ENCODE peak calls at places on chromosomes 1 and 21, in four cellular contexts. J is A549, O is K562, G is H1. M is an unnamed sample.

GRCh38 chr21:41612674-41613250 is 104.8 kb upstream of the TMPRSS2 start:
- DNase-seq in J (peak; percentile 75), O (peak; percentile 76), G (peak; percentile 88), M (peak; percentile 15)

GRCh38 chr1:205534444-205534985 is 30.0 kb downstream of the CDK18 start:
- DNase-seq in J (no peak), O (no peak), G (no peak), M (no peak)

GRCh38 chr1:107358611-107359342 is 217.9 kb downstream of the NTNG1 start:
- DNase-seq in J (no peak), O (no peak), G (no peak), M (no peak)

GRCh38 chr1:162710349-162710748 is 78.1 kb downstream of the DDR2 start:
- DNase-seq in J (no peak), O (no peak), G (no peak), M (no peak)

GRCh38 chr1:57112148-57112547 is 146.3 kb upstream of the C8B start:
- DNase-seq in J (no peak), O (no peak), G (no peak), M (no peak)

GRCh38 chr1:110492573-110492972 is 26.4 kb downstream of the KCNA10 start:
- DNase-seq in J (no peak), O (no peak), G (no peak), M (no peak)

GRCh38 chr1:76191561-76191960 is 117.0 kb downstream of the ST6GALNAC3 start:
- DNase-seq in J (no peak), O (no peak), G (no peak), M (no peak)

GRCh38 chr1:244082969-244083368 is 31.9 kb downstream of the ZBTB18 start:
- DNase-seq in J (no peak), O (no peak), G (no peak), M (no peak)

GRCh38 chr1:70083519-70083918 is 121.9 kb downstream of the LRRC40 start:
- DNase-seq in J (no peak), O (no peak), G (no peak), M (no peak)

GRCh38 chr1:201583663-201584062 is 44.7 kb downstream of the NAV1 start:
- DNase-seq in J (no peak), O (no peak), G (no peak), M (no peak)

GRCh38 chr21:33039542-33039941 is 13.8 kb downstream of the OLIG2 start:
- DNase-seq in J (no peak), O (no peak), G (no peak), M (no peak)

GRCh38 chr1:2194319-2194897 is at the start of gene FAAP20:
- DNase-seq in J (peak; percentile 57), O (peak; percentile 90), G (no peak), M (peak; percentile 24)

GRCh38 chr1:229336345-229336744 is 6.5 kb downstream of the CCSAP start:
- DNase-seq in J (no peak), O (no peak), G (no peak), M (no peak)

GRCh38 chr1:14849038-14849437 is 250.6 kb downstream of the KAZN start:
- DNase-seq in J (no peak), O (no peak), G (no peak), M (no peak)

GRCh38 chr1:61839702-61840101 is 97.4 kb downstream of the PATJ start:
- DNase-seq in J (no peak), O (no peak), G (no peak), M (no peak)

GRCh38 chr1:11807087-11807486 is 1.1 kb downstream of the CLCN6 start:
- DNase-seq in J (no peak), O (no peak), G (no peak), M (no peak)

GRCh38 chr1:160971618-160972056 is 17.0 kb upstream of the ITLN2 start:
- DNase-seq in J (no peak), O (no peak), G (no peak), M (no peak)

GRCh38 chr1:113747376-113747775 is 11.9 kb downstream of the PHTF1 start:
- DNase-seq in J (no peak), O (no peak), G (no peak), M (no peak)

GRCh38 chr21:42068256-42068545 is 2.9 kb upstream of the UMODL1 start:
- DNase-seq in J (no peak), O (no peak), G (no peak), M (no peak)

GRCh38 chr1:34113887-34114286 is 51.1 kb downstream of the CSMD2 start:
- DNase-seq in J (peak; percentile 9), O (no peak), G (peak; percentile 48), M (peak; percentile 10)

GRCh38 chr1:37513795-37514349 is 694 bp downstream of the MEAF6 start:
- DNase-seq in J (no peak), O (peak; percentile 66), G (peak; percentile 61), M (peak; percentile 40)
- TF ChIP-seq PHF8 in J (no peak), O (no peak), G (no peak), M (no peak)

GRCh38 chr1:164141717-164142268 is 417.2 kb upstream of the PBX1 start:
- DNase-seq in J (no peak), O (no peak), G (no peak), M (no peak)
- TF ChIP-seq PHF8 in J (no peak), O (no peak), G (no peak), M (no peak)

GRCh38 chr1:64472805-64473204 is 2.9 kb downstream of the CACHD1 start:
- DNase-seq in J (no peak), O (no peak), G (peak; percentile 77), M (no peak)
- TF ChIP-seq PHF8 in J (no peak), O (no peak), G (no peak), M (no peak)

DNA sequence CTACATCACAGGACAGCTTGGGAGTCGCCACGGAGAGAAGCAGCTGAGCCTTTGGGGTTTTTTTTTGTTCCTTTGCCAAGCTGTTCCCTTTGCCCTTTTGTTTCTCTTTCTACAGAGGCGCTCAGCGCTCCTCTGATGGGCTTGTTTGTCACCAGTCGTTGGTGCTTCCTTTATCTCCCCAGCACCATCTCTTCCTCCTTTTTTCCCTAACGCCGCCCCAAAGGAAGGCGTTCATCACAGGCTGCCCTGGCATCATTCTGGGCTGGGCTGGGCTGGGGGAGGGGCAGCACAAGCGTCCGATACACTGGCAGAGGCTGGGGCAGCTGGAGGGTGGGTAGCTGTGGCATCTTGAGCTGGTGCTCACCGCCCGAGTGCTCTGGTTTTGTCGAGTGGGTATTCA is 10.5 kb downstream of the IGSF21 start:
- DNase-seq in J (no peak), O (no peak), G (no peak), M (no peak)
- TF ChIP-seq PHF8 in J (no peak), O (no peak), G (no peak), M (no peak)

M was measured in HepG2.